ENCODE peak calls at places on chromosomes 1 and 21, in eight cellular contexts. One of them, this sample, is unnamed.

GRCh38 chr1:93448292-93448982 is 519 bp downstream of the FNBP1L start:
- DNase-seq in uterus: peak; percentile 56
- DNase-seq in neural crest cell: peak; percentile 56
- DNase-seq in cardiac fibroblast: peak; percentile 20
- DNase-seq in AG09319: no peak
- DNase-seq in astrocyte of the cerebellum: no peak
- DNase-seq in lower lobe of right lung: peak; percentile 62
- DNase-seq in AG10803: no peak
- DNase-seq in this sample: peak; percentile 73

GRCh38 chr1:28144203-28145135 is 32.0 kb downstream of the PTAFR start:
- DNase-seq in astrocyte of the cerebellum: peak; percentile 20
- DNase-seq in AG10803: peak; percentile 43
- DNase-seq in AG09319: no peak
- DNase-seq in lower lobe of right lung: no peak
- DNase-seq in cardiac fibroblast: peak; percentile 73
- DNase-seq in uterus: no peak
- DNase-seq in neural crest cell: no peak
- DNase-seq in this sample: no peak

GRCh38 chr1:30893776-30894507 is 14.6 kb downstream of the SDC3 start:
- DNase-seq in AG09319: no peak
- DNase-seq in AG10803: no peak
- DNase-seq in neural crest cell: no peak
- DNase-seq in uterus: no peak
- DNase-seq in cardiac fibroblast: no peak
- DNase-seq in lower lobe of right lung: no peak
- DNase-seq in astrocyte of the cerebellum: no peak
- DNase-seq in this sample: no peak

GRCh38 chr1:59484090-59484489 is 187.2 kb downstream of the FGGY start:
- DNase-seq in astrocyte of the cerebellum: peak; percentile 78
- DNase-seq in AG10803: peak; percentile 91
- DNase-seq in neural crest cell: no peak
- DNase-seq in lower lobe of right lung: no peak
- DNase-seq in cardiac fibroblast: peak; percentile 83
- DNase-seq in uterus: no peak
- DNase-seq in AG09319: peak; percentile 46
- DNase-seq in this sample: no peak

GRCh38 chr1:151371744-151372410 is 628 bp downstream of the SELENBP1 start:
- DNase-seq in AG10803: peak; percentile 12
- DNase-seq in cardiac fibroblast: peak; percentile 69
- DNase-seq in neural crest cell: no peak
- DNase-seq in AG09319: peak; percentile 22
- DNase-seq in astrocyte of the cerebellum: no peak
- DNase-seq in uterus: peak; percentile 68
- DNase-seq in lower lobe of right lung: peak; percentile 67
- DNase-seq in this sample: no peak

GRCh38 chr1:116664366-116664983 is 3.1 kb downstream of the IGSF3 start:
- DNase-seq in astrocyte of the cerebellum: no peak
- DNase-seq in cardiac fibroblast: no peak
- DNase-seq in uterus: no peak
- DNase-seq in neural crest cell: no peak
- DNase-seq in lower lobe of right lung: no peak
- DNase-seq in AG09319: no peak
- DNase-seq in AG10803: no peak
- DNase-seq in this sample: no peak

GRCh38 chr1:37544530-37544929 is 9.6 kb downstream of the SNIP1 start:
- DNase-seq in uterus: no peak
- DNase-seq in neural crest cell: no peak
- DNase-seq in astrocyte of the cerebellum: no peak
- DNase-seq in cardiac fibroblast: no peak
- DNase-seq in AG10803: no peak
- DNase-seq in lower lobe of right lung: no peak
- DNase-seq in AG09319: no peak
- DNase-seq in this sample: no peak

GRCh38 chr1:24091971-24092482 is 19.9 kb downstream of the MYOM3 start:
- DNase-seq in uterus: no peak
- DNase-seq in lower lobe of right lung: peak; percentile 40
- DNase-seq in astrocyte of the cerebellum: no peak
- DNase-seq in AG09319: no peak
- DNase-seq in AG10803: no peak
- DNase-seq in cardiac fibroblast: no peak
- DNase-seq in neural crest cell: no peak
- DNase-seq in this sample: no peak

GRCh38 chr1:58773406-58773840 is 10.4 kb downstream of the JUN start:
- DNase-seq in lower lobe of right lung: peak; percentile 48
- DNase-seq in astrocyte of the cerebellum: no peak
- DNase-seq in AG09319: no peak
- DNase-seq in cardiac fibroblast: peak; percentile 95
- DNase-seq in AG10803: peak; percentile 31
- DNase-seq in neural crest cell: no peak
- DNase-seq in uterus: peak; percentile 24
- DNase-seq in this sample: no peak

GRCh38 chr1:161046574-161047167 is 894 bp upstream of the USF1 start:
- DNase-seq in neural crest cell: no peak
- DNase-seq in uterus: no peak
- DNase-seq in AG10803: no peak
- DNase-seq in lower lobe of right lung: no peak
- DNase-seq in cardiac fibroblast: no peak
- DNase-seq in AG09319: no peak
- DNase-seq in astrocyte of the cerebellum: no peak
- DNase-seq in this sample: no peak

GRCh38 chr1:104125226-104125625 is 375.5 kb downstream of the AMY1C start:
- DNase-seq in lower lobe of right lung: no peak
- DNase-seq in AG09319: no peak
- DNase-seq in cardiac fibroblast: no peak
- DNase-seq in neural crest cell: no peak
- DNase-seq in AG10803: no peak
- DNase-seq in uterus: no peak
- DNase-seq in astrocyte of the cerebellum: no peak
- DNase-seq in this sample: no peak

GRCh38 chr1:88973520-88974137 is 18.8 kb downstream of the KYAT3 start:
- DNase-seq in lower lobe of right lung: no peak
- DNase-seq in neural crest cell: no peak
- DNase-seq in cardiac fibroblast: peak; percentile 73
- DNase-seq in astrocyte of the cerebellum: peak; percentile 24
- DNase-seq in AG10803: peak; percentile 50
- DNase-seq in AG09319: no peak
- DNase-seq in uterus: no peak
- DNase-seq in this sample: no peak

GRCh38 chr1:223741861-223742260 is 29.5 kb downstream of the CAPN2 start:
- DNase-seq in lower lobe of right lung: no peak
- DNase-seq in AG10803: peak; percentile 70
- DNase-seq in uterus: no peak
- DNase-seq in neural crest cell: no peak
- DNase-seq in AG09319: no peak
- DNase-seq in cardiac fibroblast: peak; percentile 80
- DNase-seq in astrocyte of the cerebellum: no peak
- DNase-seq in this sample: no peak

GRCh38 chr1:101653482-101653946 is 343.2 kb downstream of the OLFM3 start:
- DNase-seq in uterus: no peak
- DNase-seq in neural crest cell: no peak
- DNase-seq in lower lobe of right lung: no peak
- DNase-seq in astrocyte of the cerebellum: peak; percentile 11
- DNase-seq in cardiac fibroblast: peak; percentile 56
- DNase-seq in AG09319: no peak
- DNase-seq in AG10803: no peak
- DNase-seq in this sample: peak; percentile 12

GRCh38 chr1:56838726-56839125 is 15.9 kb upstream of the C8A start:
- DNase-seq in cardiac fibroblast: peak; percentile 75
- DNase-seq in astrocyte of the cerebellum: no peak
- DNase-seq in neural crest cell: no peak
- DNase-seq in AG10803: no peak
- DNase-seq in uterus: no peak
- DNase-seq in lower lobe of right lung: no peak
- DNase-seq in AG09319: no peak
- DNase-seq in this sample: no peak

GRCh38 chr1:13813398-13814012 is 113.5 kb downstream of the PRDM2 start:
- DNase-seq in cardiac fibroblast: no peak
- DNase-seq in lower lobe of right lung: peak; percentile 68
- DNase-seq in neural crest cell: peak; percentile 55
- DNase-seq in AG09319: no peak
- DNase-seq in AG10803: peak; percentile 21
- DNase-seq in uterus: no peak
- DNase-seq in astrocyte of the cerebellum: no peak
- DNase-seq in this sample: peak; percentile 76

GRCh38 chr21:34534522-34534921 is 22.5 kb upstream of the KCNE1 start:
- DNase-seq in lower lobe of right lung: no peak
- DNase-seq in AG10803: peak; percentile 80
- DNase-seq in AG09319: no peak
- DNase-seq in cardiac fibroblast: no peak
- DNase-seq in astrocyte of the cerebellum: no peak
- DNase-seq in neural crest cell: no peak
- DNase-seq in uterus: no peak
- DNase-seq in this sample: no peak

GRCh38 chr1:106937104-106937503 is 119.4 kb upstream of the PRMT6 start:
- DNase-seq in lower lobe of right lung: no peak
- DNase-seq in astrocyte of the cerebellum: peak; percentile 87
- DNase-seq in cardiac fibroblast: peak; percentile 81
- DNase-seq in AG09319: no peak
- DNase-seq in neural crest cell: no peak
- DNase-seq in AG10803: peak; percentile 73
- DNase-seq in uterus: no peak
- DNase-seq in this sample: no peak

GRCh38 chr1:36351222-36351977 is 28.0 kb upstream of the EVA1B start:
- DNase-seq in cardiac fibroblast: peak; percentile 92
- DNase-seq in astrocyte of the cerebellum: peak; percentile 57
- DNase-seq in lower lobe of right lung: no peak
- DNase-seq in AG09319: peak; percentile 59
- DNase-seq in uterus: no peak
- DNase-seq in neural crest cell: peak; percentile 30
- DNase-seq in AG10803: peak; percentile 93
- DNase-seq in this sample: peak; percentile 27

GRCh38 chr1:29017975-29018712 is 103.8 kb downstream of the EPB41 start:
- DNase-seq in AG09319: no peak
- DNase-seq in astrocyte of the cerebellum: no peak
- DNase-seq in uterus: no peak
- DNase-seq in AG10803: no peak
- DNase-seq in cardiac fibroblast: no peak
- DNase-seq in neural crest cell: no peak
- DNase-seq in lower lobe of right lung: no peak
- DNase-seq in this sample: no peak

GRCh38 chr1:246372502-246372901 is 134.6 kb downstream of the SMYD3 start:
- DNase-seq in astrocyte of the cerebellum: no peak
- DNase-seq in lower lobe of right lung: no peak
- DNase-seq in cardiac fibroblast: no peak
- DNase-seq in AG10803: no peak
- DNase-seq in uterus: no peak
- DNase-seq in AG09319: no peak
- DNase-seq in neural crest cell: no peak
- DNase-seq in this sample: no peak

GRCh38 chr21:45950740-45951515 is 30.6 kb upstream of the COL6A1 start:
- DNase-seq in astrocyte of the cerebellum: no peak
- DNase-seq in cardiac fibroblast: peak; percentile 45
- DNase-seq in uterus: peak; percentile 82
- DNase-seq in neural crest cell: no peak
- DNase-seq in AG09319: no peak
- DNase-seq in lower lobe of right lung: no peak
- DNase-seq in AG10803: peak; percentile 53
- DNase-seq in this sample: no peak

GRCh38 chr21:45954271-45954670 is 27.3 kb upstream of the COL6A1 start:
- DNase-seq in neural crest cell: no peak
- DNase-seq in uterus: peak; percentile 51
- DNase-seq in lower lobe of right lung: no peak
- DNase-seq in AG10803: peak; percentile 82
- DNase-seq in AG09319: no peak
- DNase-seq in cardiac fibroblast: peak; percentile 56
- DNase-seq in astrocyte of the cerebellum: no peak
- DNase-seq in this sample: no peak

GRCh38 chr21:45954921-45955320 is 26.6 kb upstream of the COL6A1 start:
- DNase-seq in neural crest cell: no peak
- DNase-seq in cardiac fibroblast: no peak
- DNase-seq in uterus: no peak
- DNase-seq in AG10803: no peak
- DNase-seq in astrocyte of the cerebellum: no peak
- DNase-seq in AG09319: no peak
- DNase-seq in lower lobe of right lung: no peak
- DNase-seq in this sample: no peak

GRCh38 chr21:45951676-45952075 is 29.9 kb upstream of the COL6A1 start:
- DNase-seq in astrocyte of the cerebellum: no peak
- DNase-seq in uterus: no peak
- DNase-seq in neural crest cell: no peak
- DNase-seq in cardiac fibroblast: no peak
- DNase-seq in AG09319: no peak
- DNase-seq in lower lobe of right lung: no peak
- DNase-seq in AG10803: no peak
- DNase-seq in this sample: no peak

DNA sequence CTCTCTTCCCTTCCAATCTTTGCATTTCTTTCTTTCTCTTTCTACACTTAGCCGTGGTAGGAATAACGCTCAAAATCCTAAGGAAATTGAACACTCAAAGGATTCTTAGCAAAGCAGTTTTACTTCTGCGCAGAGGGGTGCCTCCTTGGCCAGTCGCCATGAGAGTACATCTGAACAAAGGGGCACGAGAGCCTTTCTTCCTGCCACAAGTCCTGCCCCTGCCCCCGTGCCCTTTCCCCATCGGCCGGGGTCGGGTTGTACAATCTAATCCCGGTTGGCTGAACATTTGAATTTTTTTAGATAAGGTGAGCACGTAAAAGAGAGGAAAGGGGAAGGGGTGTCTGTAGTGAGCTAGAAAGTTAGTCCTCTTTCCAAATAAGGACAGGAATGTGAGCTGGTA is 28.6 kb upstream of the COL6A1 start:
- DNase-seq in AG10803: no peak
- DNase-seq in lower lobe of right lung: no peak
- DNase-seq in neural crest cell: no peak
- DNase-seq in astrocyte of the cerebellum: no peak
- DNase-seq in cardiac fibroblast: no peak
- DNase-seq in uterus: no peak
- DNase-seq in AG09319: no peak
- DNase-seq in this sample: no peak
- TF ChIP-seq CTCF in AG10803: no peak
- TF ChIP-seq CTCF in lower lobe of right lung: no peak
- TF ChIP-seq CTCF in neural crest cell: no peak
- TF ChIP-seq CTCF in astrocyte of the cerebellum: no peak
- TF ChIP-seq CTCF in cardiac fibroblast: no peak
- TF ChIP-seq CTCF in uterus: no peak
- TF ChIP-seq CTCF in AG09319: no peak
- TF ChIP-seq CTCF in this sample: no peak

GRCh38 chr1:183411091-183411490 is 7.1 kb downstream of the NMNAT2 start:
- DNase-seq in lower lobe of right lung: no peak
- DNase-seq in uterus: no peak
- DNase-seq in astrocyte of the cerebellum: no peak
- DNase-seq in neural crest cell: no peak
- DNase-seq in AG09319: no peak
- DNase-seq in cardiac fibroblast: no peak
- DNase-seq in AG10803: no peak
- DNase-seq in this sample: no peak
- TF ChIP-seq CTCF in lower lobe of right lung: no peak
- TF ChIP-seq CTCF in uterus: no peak
- TF ChIP-seq CTCF in astrocyte of the cerebellum: no peak
- TF ChIP-seq CTCF in neural crest cell: no peak
- TF ChIP-seq CTCF in AG09319: no peak
- TF ChIP-seq CTCF in cardiac fibroblast: no peak
- TF ChIP-seq CTCF in AG10803: no peak
- TF ChIP-seq CTCF in this sample: no peak

GRCh38 chr1:152870831-152871730 is 7.0 kb upstream of the SMCP start:
- DNase-seq in astrocyte of the cerebellum: no peak
- DNase-seq in lower lobe of right lung: no peak
- DNase-seq in uterus: no peak
- DNase-seq in cardiac fibroblast: peak; percentile 6
- DNase-seq in AG10803: peak; percentile 41
- DNase-seq in AG09319: no peak
- DNase-seq in neural crest cell: no peak
- DNase-seq in this sample: peak; percentile 12
- TF ChIP-seq CTCF in astrocyte of the cerebellum: peak; percentile 68
- TF ChIP-seq CTCF in lower lobe of right lung: no peak
- TF ChIP-seq CTCF in uterus: no peak
- TF ChIP-seq CTCF in cardiac fibroblast: peak; percentile 4
- TF ChIP-seq CTCF in AG10803: peak; percentile 64
- TF ChIP-seq CTCF in AG09319: peak; percentile 59
- TF ChIP-seq CTCF in neural crest cell: peak; percentile 62
- TF ChIP-seq CTCF in this sample: peak; percentile 24

GRCh38 chr1:236907205-236907604 is 97.0 kb downstream of the MT1HL1 start:
- DNase-seq in AG09319: no peak
- DNase-seq in astrocyte of the cerebellum: no peak
- DNase-seq in neural crest cell: no peak
- DNase-seq in cardiac fibroblast: no peak
- DNase-seq in uterus: no peak
- DNase-seq in AG10803: no peak
- DNase-seq in lower lobe of right lung: no peak
- DNase-seq in this sample: no peak
- TF ChIP-seq CTCF in AG09319: no peak
- TF ChIP-seq CTCF in astrocyte of the cerebellum: no peak
- TF ChIP-seq CTCF in neural crest cell: no peak
- TF ChIP-seq CTCF in cardiac fibroblast: no peak
- TF ChIP-seq CTCF in uterus: no peak
- TF ChIP-seq CTCF in AG10803: no peak
- TF ChIP-seq CTCF in lower lobe of right lung: no peak
- TF ChIP-seq CTCF in this sample: no peak

This sample was measured in nephron progenitor cell.